ENCODE peak calls at places on chromosome 19, in five cellular contexts. W is fibroblast of lung, H is BJ, S is cardiac muscle cell, O is AG04450. M is an unnamed sample.

GRCh38 chr19:4567584-4568071 is 8.1 kb upstream of the SEMA6B start:
- DNase-seq in H (no peak), W (no peak), O (no peak), S (peak; percentile 72), M (no peak)

GRCh38 chr19:6062274-6062673 is 48.0 kb downstream of the RFX2 start:
- DNase-seq in H (no peak), O (no peak), W (peak; percentile 58), S (peak; percentile 45), M (no peak)

GRCh38 chr19:44059229-44059628 is 7.4 kb downstream of the ZNF223 start:
- DNase-seq in O (no peak), H (no peak), S (no peak), W (no peak), M (no peak)

GRCh38 chr19:51372649-51373504 is at the start of gene NKG7:
- DNase-seq in H (no peak), O (no peak), S (no peak), W (no peak), M (no peak)

GRCh38 chr19:48529156-48529555 is 17.5 kb upstream of the LMTK3 start:
- DNase-seq in S (no peak), H (no peak), O (no peak), W (no peak), M (no peak)

GRCh38 chr19:39030854-39031367 is 1.4 kb downstream of the FBXO27 start:
- DNase-seq in H (no peak), O (no peak), W (no peak), S (no peak), M (no peak)

GRCh38 chr19:1251233-1251502 is 2.8 kb downstream of the MIDN start:
- DNase-seq in H (no peak), S (peak; percentile 82), O (no peak), W (peak; percentile 72), M (no peak)

GRCh38 chr19:12800344-12800732 is 1.3 kb downstream of the PRDX2 start:
- DNase-seq in W (no peak), O (no peak), H (no peak), S (no peak), M (no peak)

GRCh38 chr19:33052352-33052972 is 12.2 kb downstream of the RHPN2 start:
- DNase-seq in W (peak; percentile 27), H (no peak), S (peak; percentile 68), O (no peak), M (no peak)

GRCh38 chr19:5480427-5480836 is 25.2 kb downstream of the ZNRF4 start:
- DNase-seq in O (no peak), H (no peak), W (no peak), S (peak; percentile 38), M (no peak)

GRCh38 chr19:34794289-34794960 is 21.4 kb upstream of the ZNF599 start:
- DNase-seq in W (no peak), O (no peak), H (no peak), S (peak; percentile 5), M (no peak)

GRCh38 chr19:8577247-8577646 is at the start of gene MYO1F:
- DNase-seq in O (no peak), W (no peak), H (no peak), S (no peak), M (no peak)

GRCh38 chr19:55384576-55385235 is 614 bp upstream of the TMEM238 start:
- DNase-seq in W (no peak), O (no peak), H (no peak), S (no peak), M (no peak)

GRCh38 chr19:11457115-11457514 is 21.7 kb downstream of the PRKCSH start:
- DNase-seq in S (peak; percentile 12), O (no peak), W (no peak), H (no peak), M (no peak)

GRCh38 chr19:55581145-55581827 is 638 bp upstream of the ZNF579 start:
- DNase-seq in H (no peak), S (no peak), O (no peak), W (no peak), M (no peak)

GRCh38 chr19:12202250-12202649 is 39.4 kb downstream of the ZNF136 start:
- DNase-seq in H (no peak), O (no peak), S (peak; percentile 10), W (no peak), M (no peak)

GRCh38 chr19:23294141-23294540 is 43.9 kb upstream of the ZNF724 start:
- DNase-seq in H (no peak), S (no peak), W (no peak), O (no peak), M (no peak)

GRCh38 chr19:5929646-5930045 is 15.6 kb downstream of the CAPS start:
- DNase-seq in H (no peak), W (no peak), S (no peak), O (no peak), M (no peak)

GRCh38 chr19:34254552-34255432 is at the start of gene GARRE1:
- DNase-seq in H (no peak), W (peak; percentile 38), O (no peak), S (peak; percentile 70), M (no peak)

GRCh38 chr19:5694952-5695648 is 5.0 kb downstream of the RPL36 start:
- DNase-seq in W (no peak), H (no peak), O (no peak), S (no peak), M (no peak)

GRCh38 chr19:5893907-5894703 is 9.5 kb downstream of the NDUFA11 start:
- DNase-seq in W (no peak), H (no peak), O (no peak), S (no peak), M (no peak)

GRCh38 chr19:12092065-12092867 is 27.7 kb downstream of the ZNF844 start:
- DNase-seq in S (peak; percentile 93), W (peak; percentile 89), H (peak; percentile 47), O (peak; percentile 64), M (peak; percentile 51)

GRCh38 chr19:39372047-39372802 is 18.7 kb downstream of the PAF1 start:
- DNase-seq in S (peak; percentile 99), O (peak; percentile 79), H (peak; percentile 89), W (peak; percentile 97), M (peak; percentile 94)

GRCh38 chr19:51339687-51340656 is 2.0 kb downstream of the VSIG10L start:
- DNase-seq in H (peak; percentile 78), O (peak; percentile 91), S (peak; percentile 99), W (peak; percentile 94), M (peak; percentile 72)

GRCh38 chr19:7841751-7842660 is 12.0 kb downstream of the EVI5L start:
- DNase-seq in H (no peak), S (no peak), O (no peak), W (no peak), M (no peak)

GRCh38 chr19:3983936-3984583 is 1.2 kb downstream of the EEF2 start:
- DNase-seq in O (no peak), H (no peak), W (peak; percentile 36), S (peak; percentile 60), M (no peak)

GRCh38 chr19:15181394-15181793 is 19.4 kb downstream of the NOTCH3 start:
- DNase-seq in O (no peak), S (no peak), H (no peak), W (no peak), M (no peak)

GRCh38 chr19:15177269-15178116 is 23.3 kb downstream of the NOTCH3 start:
- DNase-seq in W (peak; percentile 59), O (no peak), H (peak; percentile 6), S (peak; percentile 78), M (no peak)

GRCh38 chr19:15178629-15179308 is 22.0 kb downstream of the NOTCH3 start:
- DNase-seq in H (no peak), W (no peak), O (no peak), S (no peak), M (no peak)

GRCh38 chr19:15184776-15185175 is 16.0 kb downstream of the NOTCH3 start:
- DNase-seq in H (no peak), O (no peak), W (no peak), S (no peak), M (no peak)

DNA sequence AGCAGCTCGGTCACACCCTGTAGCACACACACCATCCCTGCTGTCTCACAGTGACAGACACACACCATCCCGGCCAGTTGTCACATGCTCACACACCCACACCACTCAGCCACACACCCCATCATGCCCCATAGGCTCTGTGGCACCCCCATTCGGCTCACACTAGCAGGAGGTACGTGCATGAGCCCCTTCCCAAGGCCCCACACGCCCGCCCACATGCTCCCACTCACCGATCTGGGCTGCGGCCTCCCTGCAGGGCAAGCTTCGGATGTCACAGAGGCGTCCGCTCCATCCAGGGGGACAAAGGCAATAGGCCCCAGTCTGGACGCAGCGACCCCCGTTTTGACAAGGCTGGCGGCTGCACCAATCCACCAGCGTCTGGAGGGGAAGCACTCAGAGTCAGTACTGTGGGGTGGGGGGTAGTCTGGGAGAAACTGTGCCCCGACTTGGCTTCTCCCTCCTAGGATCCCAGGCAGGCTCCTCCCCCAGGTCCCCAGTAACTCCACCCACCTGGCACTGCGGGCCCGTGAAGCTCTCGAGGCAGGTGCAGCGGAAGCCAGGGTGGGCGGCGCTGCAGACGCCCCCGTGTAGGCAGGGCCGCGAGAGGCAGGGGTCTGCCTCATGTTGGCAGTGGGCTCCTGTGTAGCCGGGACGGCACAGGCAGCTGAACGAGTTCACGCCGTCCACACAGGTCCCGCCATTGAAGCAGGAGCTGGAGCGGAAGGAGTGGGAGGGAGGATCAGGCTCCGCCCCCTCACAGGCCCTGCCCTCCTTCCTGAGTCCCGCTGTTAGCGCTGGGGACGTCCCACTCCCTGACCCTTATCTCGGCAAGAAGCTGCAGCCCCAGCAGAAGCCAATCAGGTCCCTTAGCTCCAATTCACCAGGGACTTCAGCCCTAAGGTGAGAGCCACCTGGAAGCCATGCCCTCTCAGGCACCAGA is 20.1 kb downstream of the NOTCH3 start:
- DNase-seq in H (no peak), S (no peak), W (no peak), O (no peak), M (no peak)
- H3K4me3 ChIP-seq in H (no peak overlapping the region), S (no peak overlapping the region), W (no peak overlapping the region), O (no peak overlapping the region), M (no peak overlapping the region)

GRCh38 chr19:37466798-37467607 is at the start of gene ZNF569:
- DNase-seq in W (peak; percentile 97), O (peak; percentile 85), H (peak; percentile 67), S (peak; percentile 97), M (peak; percentile 80)
- TF ChIP-seq CTCF in W (no peak), O (no peak), H (no peak), S (no peak), M (no peak)

DNA sequence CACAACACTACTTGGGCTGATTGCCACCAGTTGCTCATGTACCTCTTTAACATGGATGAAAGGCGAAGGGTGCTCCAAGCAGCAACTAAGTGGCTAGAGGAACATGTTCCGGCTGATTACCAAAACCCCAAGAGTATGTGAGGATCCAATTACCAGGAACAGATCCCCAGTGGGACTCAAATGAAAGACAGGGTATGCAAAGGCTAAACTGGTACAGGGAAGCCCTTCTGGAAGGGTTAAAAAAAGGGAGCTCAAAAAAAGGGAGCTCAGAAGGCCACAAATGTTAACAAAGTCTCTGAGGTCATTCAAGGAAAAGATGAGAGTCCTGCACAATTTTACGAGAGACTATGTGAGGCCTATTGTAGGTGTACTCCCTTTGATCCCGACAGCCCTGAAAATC is 604.7 kb downstream of the UQCRFS1 start:
- DNase-seq in S (no peak), W (no peak), H (no peak), O (no peak), M (no peak)
- H3K4me3 ChIP-seq in S (no peak overlapping the region), W (no peak overlapping the region), H (no peak overlapping the region), O (no peak overlapping the region), M (no peak overlapping the region)

DNA sequence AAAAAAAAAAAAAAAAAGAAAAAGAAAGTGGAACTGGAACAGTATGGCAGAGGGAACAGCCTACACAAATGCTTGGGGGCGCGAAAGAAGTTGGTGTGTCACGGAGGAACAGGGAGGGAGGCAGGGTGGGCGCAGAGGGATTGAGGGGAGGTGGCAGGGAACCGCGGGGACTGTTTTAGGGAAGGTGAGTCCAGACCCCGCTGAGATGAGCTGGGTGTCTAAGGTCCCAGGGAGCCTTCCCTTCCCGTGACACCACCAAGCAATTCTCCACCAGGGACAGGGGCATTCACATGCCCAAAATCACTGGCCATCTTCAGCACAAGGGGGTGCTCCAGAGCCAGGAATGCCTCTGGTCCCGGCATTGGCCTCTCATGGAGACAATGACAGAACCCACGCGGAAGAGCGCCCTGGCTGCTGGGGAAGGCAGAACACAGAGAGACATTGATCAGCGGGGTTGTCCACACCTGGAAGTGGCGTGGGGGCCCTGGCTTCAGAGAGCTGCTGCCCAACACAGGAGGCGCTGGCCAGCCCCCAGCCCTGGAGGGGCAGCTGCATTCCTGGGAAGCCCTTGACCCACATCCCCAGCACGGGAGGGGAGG is 6.9 kb downstream of the PEAK3 start:
- DNase-seq in W (peak; percentile 53), H (no peak), O (no peak), S (peak; percentile 77), M (no peak)
- TF ChIP-seq CTCF in W (peak; percentile 48), H (peak; percentile 68), O (peak; percentile 53), S (peak; percentile 60), M (peak; percentile 58)